ENCODE peak calls at places on chromosome 16, in nine cellular contexts. One of them, this sample, is unnamed.

GRCh38 chr16:14485131-14485551 is 144.9 kb downstream of the PARN start:
- DNase-seq in AG10803: peak; percentile 58
- DNase-seq in A673: no peak
- DNase-seq in astrocyte of the spinal cord: peak; percentile 24
- DNase-seq in choroid plexus epithelial cell: peak; percentile 45
- DNase-seq in hepatocyte: no peak
- DNase-seq in psoas muscle: no peak
- DNase-seq in fibroblast of pulmonary artery: no peak
- DNase-seq in transverse colon: no peak
- DNase-seq in this sample: peak; percentile 26

GRCh38 chr16:67246081-67246944 is 968 bp downstream of the FHOD1 start:
- DNase-seq in AG10803: peak; percentile 84
- DNase-seq in A673: peak; percentile 95
- DNase-seq in astrocyte of the spinal cord: peak; percentile 90
- DNase-seq in choroid plexus epithelial cell: peak; percentile 97
- DNase-seq in hepatocyte: peak; percentile 91
- DNase-seq in psoas muscle: peak; percentile 91
- DNase-seq in fibroblast of pulmonary artery: peak; percentile 87
- DNase-seq in transverse colon: peak; percentile 94
- DNase-seq in this sample: peak; percentile 90

GRCh38 chr16:67936124-67936875 is at the start of gene PSMB10:
- DNase-seq in AG10803: peak; percentile 65
- DNase-seq in A673: peak; percentile 55
- DNase-seq in astrocyte of the spinal cord: peak; percentile 71
- DNase-seq in choroid plexus epithelial cell: peak; percentile 83
- DNase-seq in hepatocyte: peak; percentile 78
- DNase-seq in psoas muscle: peak; percentile 73
- DNase-seq in fibroblast of pulmonary artery: peak; percentile 32
- DNase-seq in transverse colon: no peak
- DNase-seq in this sample: peak; percentile 68

GRCh38 chr16:48133455-48134226 is 22.2 kb downstream of the ABCC12 start:
- DNase-seq in AG10803: no peak
- DNase-seq in A673: no peak
- DNase-seq in astrocyte of the spinal cord: no peak
- DNase-seq in choroid plexus epithelial cell: no peak
- DNase-seq in hepatocyte: no peak
- DNase-seq in psoas muscle: no peak
- DNase-seq in fibroblast of pulmonary artery: no peak
- DNase-seq in transverse colon: no peak
- DNase-seq in this sample: no peak

GRCh38 chr16:1749152-1750117 is 21.9 kb downstream of the NME3 start:
- DNase-seq in AG10803: no peak
- DNase-seq in A673: no peak
- DNase-seq in astrocyte of the spinal cord: no peak
- DNase-seq in choroid plexus epithelial cell: peak; percentile 72
- DNase-seq in hepatocyte: no peak
- DNase-seq in psoas muscle: no peak
- DNase-seq in fibroblast of pulmonary artery: no peak
- DNase-seq in transverse colon: no peak
- DNase-seq in this sample: peak; percentile 52

GRCh38 chr16:64544859-64545258 is 577.0 kb downstream of the CDH11 start:
- DNase-seq in AG10803: no peak
- DNase-seq in A673: no peak
- DNase-seq in astrocyte of the spinal cord: no peak
- DNase-seq in choroid plexus epithelial cell: no peak
- DNase-seq in hepatocyte: no peak
- DNase-seq in psoas muscle: no peak
- DNase-seq in fibroblast of pulmonary artery: no peak
- DNase-seq in transverse colon: no peak
- DNase-seq in this sample: no peak

GRCh38 chr16:56769674-56770073 is 39.7 kb downstream of the NUP93 start:
- DNase-seq in AG10803: no peak
- DNase-seq in A673: peak; percentile 41
- DNase-seq in astrocyte of the spinal cord: no peak
- DNase-seq in choroid plexus epithelial cell: no peak
- DNase-seq in hepatocyte: no peak
- DNase-seq in psoas muscle: no peak
- DNase-seq in fibroblast of pulmonary artery: peak; percentile 23
- DNase-seq in transverse colon: peak; percentile 20
- DNase-seq in this sample: no peak

GRCh38 chr16:3112058-3112880 is at the start of gene ZNF205:
- DNase-seq in AG10803: peak; percentile 67
- DNase-seq in A673: peak; percentile 89
- DNase-seq in astrocyte of the spinal cord: peak; percentile 71
- DNase-seq in choroid plexus epithelial cell: peak; percentile 75
- DNase-seq in hepatocyte: peak; percentile 89
- DNase-seq in psoas muscle: peak; percentile 77
- DNase-seq in fibroblast of pulmonary artery: peak; percentile 78
- DNase-seq in transverse colon: peak; percentile 85
- DNase-seq in this sample: peak; percentile 73

GRCh38 chr16:4293822-4294457 is 21.1 kb upstream of the TFAP4 start:
- DNase-seq in AG10803: peak; percentile 79
- DNase-seq in A673: peak; percentile 84
- DNase-seq in astrocyte of the spinal cord: peak; percentile 81
- DNase-seq in choroid plexus epithelial cell: peak; percentile 87
- DNase-seq in hepatocyte: peak; percentile 87
- DNase-seq in psoas muscle: peak; percentile 80
- DNase-seq in fibroblast of pulmonary artery: peak; percentile 79
- DNase-seq in transverse colon: no peak
- DNase-seq in this sample: peak; percentile 76

GRCh38 chr16:2952679-2953078 is 11.4 kb upstream of the KREMEN2 start:
- DNase-seq in AG10803: no peak
- DNase-seq in A673: no peak
- DNase-seq in astrocyte of the spinal cord: no peak
- DNase-seq in choroid plexus epithelial cell: no peak
- DNase-seq in hepatocyte: no peak
- DNase-seq in psoas muscle: peak; percentile 28
- DNase-seq in fibroblast of pulmonary artery: no peak
- DNase-seq in transverse colon: no peak
- DNase-seq in this sample: no peak

GRCh38 chr16:85440744-85441143 is 172.4 kb upstream of the GSE1 start:
- DNase-seq in AG10803: no peak
- DNase-seq in A673: no peak
- DNase-seq in astrocyte of the spinal cord: no peak
- DNase-seq in choroid plexus epithelial cell: no peak
- DNase-seq in hepatocyte: no peak
- DNase-seq in psoas muscle: no peak
- DNase-seq in fibroblast of pulmonary artery: no peak
- DNase-seq in transverse colon: no peak
- DNase-seq in this sample: no peak

GRCh38 chr16:2686912-2687507 is 4.7 kb downstream of the KCTD5 start:
- DNase-seq in AG10803: no peak
- DNase-seq in A673: no peak
- DNase-seq in astrocyte of the spinal cord: no peak
- DNase-seq in choroid plexus epithelial cell: no peak
- DNase-seq in hepatocyte: no peak
- DNase-seq in psoas muscle: peak; percentile 61
- DNase-seq in fibroblast of pulmonary artery: no peak
- DNase-seq in transverse colon: peak; percentile 66
- DNase-seq in this sample: no peak

GRCh38 chr16:81415757-81416156 is 28.9 kb upstream of the CMIP start:
- DNase-seq in AG10803: no peak
- DNase-seq in A673: no peak
- DNase-seq in astrocyte of the spinal cord: no peak
- DNase-seq in choroid plexus epithelial cell: no peak
- DNase-seq in hepatocyte: no peak
- DNase-seq in psoas muscle: no peak
- DNase-seq in fibroblast of pulmonary artery: no peak
- DNase-seq in transverse colon: no peak
- DNase-seq in this sample: no peak

GRCh38 chr16:49455181-49455990 is 81.8 kb downstream of the C16orf78 start:
- DNase-seq in AG10803: no peak
- DNase-seq in A673: no peak
- DNase-seq in astrocyte of the spinal cord: no peak
- DNase-seq in choroid plexus epithelial cell: no peak
- DNase-seq in hepatocyte: no peak
- DNase-seq in psoas muscle: peak; percentile 22
- DNase-seq in fibroblast of pulmonary artery: no peak
- DNase-seq in transverse colon: no peak
- DNase-seq in this sample: no peak

DNA sequence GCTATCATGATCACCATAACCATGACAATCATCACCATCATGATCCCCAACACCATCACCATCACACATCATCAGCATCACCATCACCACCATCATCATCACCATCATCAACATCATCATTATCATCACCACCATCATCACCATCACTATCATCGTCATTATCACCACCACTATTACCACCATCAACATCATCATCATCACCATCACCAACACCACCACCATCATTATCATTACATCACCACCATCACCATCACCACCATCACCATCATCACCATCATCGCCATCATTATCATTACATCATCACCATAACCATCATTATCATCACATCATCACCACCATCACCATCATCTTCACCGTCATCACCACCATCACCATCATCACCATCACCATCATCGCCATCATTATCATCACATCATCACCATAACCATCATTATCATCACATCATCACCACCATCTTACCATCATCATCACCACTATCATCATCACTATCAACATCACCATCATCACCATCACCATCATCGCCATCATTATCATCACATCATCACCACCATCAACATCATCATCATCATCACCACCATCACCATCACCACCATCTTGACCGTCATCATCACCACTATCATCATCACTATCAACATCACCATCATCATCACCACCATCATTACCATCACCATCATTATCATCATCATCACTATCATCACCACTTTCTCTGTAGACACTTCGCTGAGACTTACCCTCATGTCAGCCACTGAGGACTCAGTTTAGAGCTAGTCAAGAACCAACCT is 366.0 kb downstream of the C16orf95 start:
- DNase-seq in AG10803: no peak
- DNase-seq in A673: no peak
- DNase-seq in astrocyte of the spinal cord: no peak
- DNase-seq in choroid plexus epithelial cell: no peak
- DNase-seq in hepatocyte: no peak
- DNase-seq in psoas muscle: no peak
- DNase-seq in fibroblast of pulmonary artery: no peak
- DNase-seq in transverse colon: no peak
- DNase-seq in this sample: no peak
- H3K4me3 ChIP-seq in AG10803: no peak overlapping the region
- H3K4me3 ChIP-seq in A673: no peak overlapping the region
- H3K4me3 ChIP-seq in astrocyte of the spinal cord: no peak overlapping the region
- H3K4me3 ChIP-seq in choroid plexus epithelial cell: no peak overlapping the region
- H3K4me3 ChIP-seq in hepatocyte: no peak overlapping the region
- H3K4me3 ChIP-seq in psoas muscle: no peak overlapping the region
- H3K4me3 ChIP-seq in fibroblast of pulmonary artery: no peak overlapping the region
- H3K4me3 ChIP-seq in transverse colon: no peak overlapping the region
- H3K4me3 ChIP-seq in this sample: no peak overlapping the region

GRCh38 chr16:86554917-86555762 is at the start of gene MTHFSD:
- DNase-seq in AG10803: peak; percentile 87
- DNase-seq in A673: peak; percentile 94
- DNase-seq in astrocyte of the spinal cord: peak; percentile 91
- DNase-seq in choroid plexus epithelial cell: peak; percentile 94
- DNase-seq in hepatocyte: peak; percentile 96
- DNase-seq in psoas muscle: peak; percentile 98
- DNase-seq in fibroblast of pulmonary artery: peak; percentile 94
- DNase-seq in transverse colon: peak; percentile 95
- DNase-seq in this sample: peak; percentile 91
- TF ChIP-seq CTCF in AG10803: no peak
- TF ChIP-seq CTCF in A673: no peak
- TF ChIP-seq CTCF in astrocyte of the spinal cord: no peak
- TF ChIP-seq CTCF in choroid plexus epithelial cell: no peak
- TF ChIP-seq CTCF in hepatocyte: peak; percentile 7
- TF ChIP-seq CTCF in psoas muscle: no peak
- TF ChIP-seq CTCF in fibroblast of pulmonary artery: no peak
- TF ChIP-seq CTCF in transverse colon: peak; percentile 6
- TF ChIP-seq CTCF in this sample: no peak

DNA sequence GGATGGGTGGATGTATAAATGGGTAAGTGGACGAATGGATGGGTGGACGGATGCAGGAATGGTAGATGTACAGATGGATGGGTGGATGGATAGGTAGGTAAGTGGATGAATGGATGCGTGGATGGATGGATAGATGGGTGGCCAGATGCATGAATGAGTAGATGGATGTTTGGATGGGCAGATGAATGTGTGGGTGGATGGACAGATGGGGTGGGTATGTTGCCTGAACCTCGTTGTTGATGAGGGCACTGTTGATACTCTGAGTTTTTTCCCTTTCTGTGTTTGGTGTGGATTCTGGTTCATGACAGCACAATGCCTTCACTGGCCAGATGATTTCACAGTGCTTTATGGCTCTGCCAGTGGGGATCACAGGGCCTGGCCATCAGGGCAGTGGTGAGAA is 208.3 kb downstream of the NPIPB11 start:
- DNase-seq in AG10803: no peak
- DNase-seq in A673: no peak
- DNase-seq in astrocyte of the spinal cord: no peak
- DNase-seq in choroid plexus epithelial cell: no peak
- DNase-seq in hepatocyte: no peak
- DNase-seq in psoas muscle: no peak
- DNase-seq in fibroblast of pulmonary artery: no peak
- DNase-seq in transverse colon: peak; percentile 1
- DNase-seq in this sample: no peak
- H3K4me3 ChIP-seq in AG10803: no peak overlapping the region
- H3K4me3 ChIP-seq in A673: no peak overlapping the region
- H3K4me3 ChIP-seq in astrocyte of the spinal cord: no peak overlapping the region
- H3K4me3 ChIP-seq in choroid plexus epithelial cell: no peak overlapping the region
- H3K4me3 ChIP-seq in hepatocyte: no peak overlapping the region
- H3K4me3 ChIP-seq in psoas muscle: no peak overlapping the region
- H3K4me3 ChIP-seq in fibroblast of pulmonary artery: no peak overlapping the region
- H3K4me3 ChIP-seq in transverse colon: no peak overlapping the region
- H3K4me3 ChIP-seq in this sample: no peak overlapping the region

GRCh38 chr16:84396537-84397008 is 28.2 kb downstream of the ATP2C2 start:
- DNase-seq in AG10803: no peak
- DNase-seq in A673: no peak
- DNase-seq in astrocyte of the spinal cord: no peak
- DNase-seq in choroid plexus epithelial cell: peak; percentile 13
- DNase-seq in hepatocyte: peak; percentile 73
- DNase-seq in psoas muscle: no peak
- DNase-seq in fibroblast of pulmonary artery: no peak
- DNase-seq in transverse colon: no peak
- DNase-seq in this sample: no peak

GRCh38 chr16:84391151-84391873 is 23.0 kb downstream of the ATP2C2 start:
- DNase-seq in AG10803: peak; percentile 49
- DNase-seq in A673: no peak
- DNase-seq in astrocyte of the spinal cord: peak; percentile 37
- DNase-seq in choroid plexus epithelial cell: peak; percentile 21
- DNase-seq in hepatocyte: no peak
- DNase-seq in psoas muscle: no peak
- DNase-seq in fibroblast of pulmonary artery: peak; percentile 29
- DNase-seq in transverse colon: no peak
- DNase-seq in this sample: no peak

GRCh38 chr16:84397090-84397489 is 28.8 kb downstream of the ATP2C2 start:
- DNase-seq in AG10803: no peak
- DNase-seq in A673: no peak
- DNase-seq in astrocyte of the spinal cord: no peak
- DNase-seq in choroid plexus epithelial cell: no peak
- DNase-seq in hepatocyte: no peak
- DNase-seq in psoas muscle: no peak
- DNase-seq in fibroblast of pulmonary artery: no peak
- DNase-seq in transverse colon: no peak
- DNase-seq in this sample: no peak
- TF ChIP-seq CTCF in AG10803: peak; percentile 16
- TF ChIP-seq CTCF in A673: peak; percentile 32
- TF ChIP-seq CTCF in astrocyte of the spinal cord: peak; percentile 14
- TF ChIP-seq CTCF in choroid plexus epithelial cell: peak; percentile 30
- TF ChIP-seq CTCF in hepatocyte: no peak
- TF ChIP-seq CTCF in psoas muscle: no peak
- TF ChIP-seq CTCF in fibroblast of pulmonary artery: peak; percentile 23
- TF ChIP-seq CTCF in transverse colon: no peak
- TF ChIP-seq CTCF in this sample: peak; percentile 18

GRCh38 chr16:11327277-11328171 is 17.7 kb upstream of the RMI2 start:
- DNase-seq in AG10803: peak; percentile 39
- DNase-seq in A673: no peak
- DNase-seq in astrocyte of the spinal cord: no peak
- DNase-seq in choroid plexus epithelial cell: no peak
- DNase-seq in hepatocyte: no peak
- DNase-seq in psoas muscle: no peak
- DNase-seq in fibroblast of pulmonary artery: no peak
- DNase-seq in transverse colon: peak; percentile 53
- DNase-seq in this sample: no peak
- H3K4me3 ChIP-seq in AG10803: no peak overlapping the region
- H3K4me3 ChIP-seq in A673: no peak overlapping the region
- H3K4me3 ChIP-seq in astrocyte of the spinal cord: no peak overlapping the region
- H3K4me3 ChIP-seq in choroid plexus epithelial cell: no peak overlapping the region
- H3K4me3 ChIP-seq in hepatocyte: no peak overlapping the region
- H3K4me3 ChIP-seq in psoas muscle: no peak overlapping the region
- H3K4me3 ChIP-seq in fibroblast of pulmonary artery: no peak overlapping the region
- H3K4me3 ChIP-seq in transverse colon: no peak overlapping the region
- H3K4me3 ChIP-seq in this sample: no peak overlapping the region